ENCODE peak calls at places on chromosome 15, in seven cellular contexts. X is H9, G is OCI-LY7, O is IMR-90, Z is uterus, P is mammary epithelial cell, M is ovary. K is an unnamed sample.

GRCh38 chr15:76073554-76073953 is 13.8 kb downstream of the TMEM266 start:
- DNase-seq in Z (no peak), P (peak; percentile 80), O (no peak), X (no peak), M (no peak), G (no peak), K (no peak)

GRCh38 chr15:66644815-66645345 is 57.2 kb upstream of the SMAD6 start:
- DNase-seq in O (peak; percentile 69), P (no peak), G (no peak), Z (no peak), X (no peak), M (no peak), K (no peak)

GRCh38 chr15:29677871-29678431 is 144.3 kb downstream of the TJP1 start:
- DNase-seq in X (peak; percentile 29), P (no peak), G (no peak), Z (no peak), O (no peak), M (no peak), K (no peak)

GRCh38 chr15:73320619-73321180 is 48.1 kb downstream of the HCN4 start:
- DNase-seq in M (no peak), P (no peak), Z (no peak), G (no peak), X (no peak), O (no peak), K (no peak)

GRCh38 chr15:43187544-43188155 is 2.4 kb downstream of the CCNDBP1 start:
- DNase-seq in M (no peak), X (no peak), O (peak; percentile 80), Z (no peak), G (peak; percentile 70), P (peak; percentile 39), K (no peak)

GRCh38 chr15:25783607-25784131 is 79.5 kb downstream of the ATP10A start:
- DNase-seq in X (peak; percentile 79), P (no peak), G (peak; percentile 54), Z (no peak), M (no peak), O (peak; percentile 38), K (peak; percentile 60)

GRCh38 chr15:44711356-44712107 is at the start of gene B2M:
- DNase-seq in Z (peak; percentile 97), O (peak; percentile 96), X (peak; percentile 94), P (peak; percentile 94), G (peak; percentile 96), M (peak; percentile 96), K (peak; percentile 94)

GRCh38 chr15:56339594-56339993 is 25.6 kb upstream of the TEX9 start:
- DNase-seq in Z (no peak), G (no peak), X (no peak), O (no peak), M (no peak), P (peak; percentile 27), K (no peak)

GRCh38 chr15:28094732-28095521 is 4.2 kb downstream of the OCA2 start:
- DNase-seq in G (no peak), X (peak; percentile 65), O (no peak), P (no peak), M (no peak), Z (no peak), K (peak; percentile 51)

GRCh38 chr15:69666921-69667811 is 214.5 kb downstream of the RPLP1 start:
- DNase-seq in P (no peak), M (no peak), Z (no peak), G (peak; percentile 31), O (no peak), X (no peak), K (no peak)

GRCh38 chr15:62112616-62113593 is 46.1 kb downstream of the C2CD4A start:
- DNase-seq in M (no peak), Z (no peak), P (peak; percentile 96), X (no peak), O (peak; percentile 81), G (no peak), K (no peak)

GRCh38 chr15:79432345-79433311 is 492 bp downstream of the MINAR1 start:
- DNase-seq in G (no peak), M (no peak), Z (no peak), P (peak; percentile 14), O (no peak), X (peak; percentile 61), K (no peak)

GRCh38 chr15:65077981-65078352 is 1.4 kb downstream of the KBTBD13 start:
- DNase-seq in P (no peak), M (peak; percentile 77), O (no peak), G (no peak), X (peak; percentile 94), Z (peak; percentile 80), K (peak; percentile 63)

GRCh38 chr15:59587085-59587826 is 24.3 kb upstream of the GCNT3 start:
- DNase-seq in O (no peak), M (no peak), Z (no peak), G (no peak), X (no peak), P (peak; percentile 52), K (no peak)

GRCh38 chr15:31324739-31325431 is 1.8 kb upstream of the KLF13 start:
- DNase-seq in P (no peak), X (no peak), M (peak; percentile 50), Z (no peak), G (no peak), O (no peak), K (no peak)

GRCh38 chr15:57019496-57020160 is 101.2 kb downstream of the TCF12 start:
- DNase-seq in O (no peak), M (no peak), P (no peak), Z (no peak), X (no peak), G (no peak), K (no peak)

GRCh38 chr15:41952003-41952563 is 20.3 kb downstream of the EHD4 start:
- DNase-seq in P (no peak), M (no peak), G (no peak), O (no peak), X (no peak), Z (no peak), K (no peak)

GRCh38 chr15:62649793-62650420 is 392.6 kb upstream of the TPM1 start:
- DNase-seq in M (no peak), P (peak; percentile 12), Z (no peak), O (peak; percentile 58), X (no peak), G (no peak), K (no peak)

GRCh38 chr15:73346735-73347312 is 21.9 kb downstream of the HCN4 start:
- DNase-seq in P (peak; percentile 47), M (peak; percentile 46), G (peak; percentile 64), O (peak; percentile 20), Z (peak; percentile 26), X (peak; percentile 81), K (peak; percentile 45)

GRCh38 chr15:82950746-82951370 is 1.7 kb downstream of the HOMER2 start:
- DNase-seq in M (no peak), Z (no peak), P (no peak), O (no peak), X (no peak), G (no peak), K (no peak)

GRCh38 chr15:100042558-100042957 is 299.2 kb downstream of the ADAMTS17 start:
- DNase-seq in G (no peak), O (peak; percentile 10), Z (no peak), P (peak; percentile 38), X (no peak), M (no peak), K (no peak)

GRCh38 chr15:60591491-60592385 is 112.8 kb upstream of the ICE2 start:
- DNase-seq in O (no peak), X (peak; percentile 61), Z (peak; percentile 46), G (peak; percentile 27), P (peak; percentile 39), M (peak; percentile 58), K (peak; percentile 38)
- TF ChIP-seq CTCF in O (no peak), X (no peak), Z (no peak), G (peak; percentile 26), P (no peak), M (no peak), K (no peak)

DNA sequence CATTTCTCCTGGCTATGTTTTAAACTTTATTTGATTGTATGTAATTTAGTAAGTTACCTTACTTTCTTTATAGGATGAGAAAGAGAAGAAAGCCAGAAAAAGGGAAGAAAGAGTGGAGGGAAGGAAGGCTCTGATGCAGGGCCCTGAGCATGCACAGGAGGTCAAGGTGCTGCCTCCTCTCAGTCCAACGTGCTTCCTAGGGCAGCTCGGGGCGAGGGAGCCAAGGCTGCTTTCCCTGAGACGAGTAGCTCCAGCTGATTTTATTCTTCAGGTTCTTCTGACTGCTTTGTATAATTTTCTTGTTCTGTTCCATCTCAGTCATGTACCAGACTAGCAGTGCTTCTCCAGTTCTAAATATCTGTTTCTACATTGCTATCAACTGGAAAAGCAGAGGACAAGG is 3.4 kb downstream of the CORO2B start:
- DNase-seq in X (no peak), P (no peak), O (no peak), G (no peak), Z (no peak), M (no peak), K (no peak)
- H3K4me1 ChIP-seq in X (no peaks in the 10 kb centered on the region), P (peaks cover 39% of the 10 kb centered on the region), O (peaks cover 20% of the 10 kb centered on the region), G (peaks cover 86% of the 10 kb centered on the region), Z (peaks cover 9% of the 10 kb centered on the region), M (peaks cover 25% of the 10 kb centered on the region), K (peaks cover 10% of the 10 kb centered on the region)

DNA sequence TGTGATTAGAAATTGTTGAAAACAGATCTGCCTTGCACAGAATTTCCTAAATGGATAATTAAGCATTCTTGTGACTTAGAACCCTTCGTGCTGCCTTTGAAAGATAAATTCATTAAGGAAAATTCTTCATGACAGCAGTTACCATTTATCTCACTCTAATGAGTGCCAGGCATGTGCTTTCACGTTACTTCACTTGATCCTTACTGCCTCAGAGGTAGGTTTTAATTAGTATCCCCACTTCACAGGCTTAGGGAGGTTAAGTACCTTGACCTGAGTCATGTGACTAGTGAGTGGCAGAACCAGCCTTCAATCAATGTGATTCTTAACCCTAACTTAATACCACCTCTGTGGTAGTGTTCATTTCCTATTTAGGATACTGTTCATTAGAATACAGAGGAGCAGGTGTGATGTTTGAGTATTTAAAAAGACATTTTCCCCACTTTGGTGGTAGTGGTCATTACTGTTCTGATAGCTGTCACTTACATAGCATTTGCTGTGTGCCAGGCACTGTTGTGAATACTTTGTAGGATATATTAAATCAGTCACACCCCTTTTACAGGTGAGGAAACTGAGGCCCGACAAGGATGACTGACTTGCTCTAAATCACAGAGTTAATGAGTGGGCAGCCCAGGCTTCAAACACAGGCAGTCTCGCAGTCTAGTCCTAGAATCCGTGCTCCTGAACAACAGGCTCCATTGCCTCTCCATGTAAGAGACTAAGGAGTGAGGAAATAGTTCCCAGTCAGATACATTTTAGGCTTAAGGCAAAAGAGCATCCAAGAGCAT is 57.9 kb downstream of the RLBP1 start:
- DNase-seq in M (no peak), G (no peak), X (no peak), P (no peak), O (no peak), Z (no peak), K (no peak)
- H3K27ac ChIP-seq in M (no peak overlapping the region), G (no peak overlapping the region), X (no peak overlapping the region), P (no peak overlapping the region), O (no peak overlapping the region), Z (no peak overlapping the region), K (no peak overlapping the region)

GRCh38 chr15:36430721-36431265 is 148.6 kb upstream of the CDIN1 start:
- DNase-seq in X (no peak), O (peak; percentile 34), G (no peak), P (no peak), M (no peak), Z (no peak), K (no peak)
- TF ChIP-seq CTCF in X (no peak), O (no peak), G (no peak), P (no peak), M (no peak), Z (no peak), K (no peak)

DNA sequence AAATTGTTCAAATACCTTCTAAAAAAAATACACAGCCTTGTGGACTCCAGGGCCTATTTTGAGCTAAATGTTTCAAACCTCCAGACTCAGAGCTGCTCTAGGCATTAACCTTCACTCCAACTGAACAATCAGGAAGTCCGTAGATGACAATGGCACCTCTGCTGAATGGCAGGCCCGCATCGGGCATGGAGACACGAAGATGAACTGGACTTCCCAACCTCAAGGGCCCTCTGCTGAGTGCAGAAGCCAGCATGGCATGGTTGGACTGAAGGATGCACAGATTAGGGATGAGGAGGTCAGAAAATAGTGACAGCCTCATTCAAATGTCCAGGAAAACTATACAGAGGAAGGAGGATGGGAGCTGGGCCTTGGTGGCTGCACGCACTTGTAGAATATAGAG is 2.2 kb downstream of the FAM174B start:
- DNase-seq in X (no peak), P (no peak), G (no peak), Z (no peak), M (no peak), O (no peak), K (no peak)
- H3K4me1 ChIP-seq in X (peaks cover 6% of the 10 kb centered on the region), P (peaks cover 5% of the 10 kb centered on the region), G (no peaks in the 10 kb centered on the region), Z (no peaks in the 10 kb centered on the region), M (peaks cover 11% of the 10 kb centered on the region), O (no peaks in the 10 kb centered on the region), K (peaks cover 6% of the 10 kb centered on the region)